ENCODE peak calls at places on chromosomes 16 and 17, in four cellular contexts. O, Z, N and Y are unnamed samples.

GRCh38 chr17:64074704-64075484 is 54.5 kb upstream of the ICAM2 start:
- DNase-seq in N (no peak), Z (no peak), O (no peak), Y (no peak)

GRCh38 chr17:81059026-81059425 is 24.1 kb downstream of the BAIAP2 start:
- DNase-seq in O (no peak), N (no peak), Z (peak), Y (no peak)

GRCh38 chr17:46056800-46057304 is 57.8 kb downstream of the STH start:
- DNase-seq in N (no peak), O (no peak), Z (no peak), Y (no peak)

GRCh38 chr16:79595261-79595660 is 5.3 kb downstream of the MAF start:
- DNase-seq in N (no peak), Z (no peak), O (no peak), Y (no peak)

GRCh38 chr17:6510321-6511023 is 45.9 kb downstream of the PITPNM3 start:
- DNase-seq in Z (no peak), O (no peak), N (no peak), Y (no peak)

GRCh38 chr16:19014456-19014855 is 30.7 kb downstream of the TMC7 start:
- DNase-seq in Z (peak), O (no peak), N (no peak), Y (no peak)

GRCh38 chr17:47317119-47317518 is 6.6 kb upstream of the EFCAB13 start:
- DNase-seq in O (no peak), Z (no peak), N (no peak), Y (no peak)

GRCh38 chr16:74737521-74737920 is 36.9 kb upstream of the MLKL start:
- DNase-seq in Z (no peak), N (no peak), O (no peak), Y (no peak)

GRCh38 chr17:81400154-81400938 is 5.1 kb downstream of the BAHCC1 start:
- DNase-seq in O (no peak), Z (no peak), N (no peak), Y (no peak)

GRCh38 chr16:3759736-3760135 is 42.4 kb upstream of the TRAP1 start:
- DNase-seq in N (no peak), Z (no peak), O (no peak), Y (no peak)

GRCh38 chr17:77437017-77437416 is 296.2 kb downstream of the SEC14L1 start:
- DNase-seq in Z (peak), N (no peak), O (no peak), Y (no peak)

GRCh38 chr17:80737106-80738019 is 192.7 kb downstream of the RPTOR start:
- DNase-seq in O (peak), N (no peak), Z (no peak), Y (peak)

GRCh38 chr17:61005358-61005757 is 327.7 kb downstream of the BCAS3 start:
- DNase-seq in N (no peak), Z (no peak), O (no peak), Y (no peak)

GRCh38 chr17:27807567-27808470 is 7.5 kb upstream of the NOS2 start:
- DNase-seq in N (peak), O (peak), Z (no peak), Y (peak)

GRCh38 chr17:17420561-17421269 is 56.1 kb upstream of the MED9 start:
- DNase-seq in O (no peak), Z (no peak), N (no peak), Y (no peak)

GRCh38 chr17:27403480-27404005 is 52.7 kb upstream of the KSR1 start:
- DNase-seq in O (no peak), N (no peak), Z (no peak), Y (no peak)

GRCh38 chr16:72938426-72939164 is 109.3 kb downstream of the ZFHX3 start:
- DNase-seq in N (no peak), O (no peak), Z (peak), Y (no peak)

GRCh38 chr16:9395958-9396359 is 304.5 kb downstream of the HAPSTR1 start:
- DNase-seq in Z (no peak), N (no peak), O (no peak), Y (no peak)

GRCh38 chr16:4691666-4692412 is 1.5 kb upstream of the NUDT16L1 start:
- DNase-seq in O (no peak), N (no peak), Z (no peak), Y (no peak)

GRCh38 chr17:49061524-49061943 is 64.3 kb downstream of the IGF2BP1 start:
- DNase-seq in O (no peak), N (no peak), Z (no peak), Y (no peak)

GRCh38 chr16:56919099-56919800 is 12.7 kb upstream of the HERPUD1 start:
- DNase-seq in Z (no peak), O (no peak), N (no peak), Y (no peak)

GRCh38 chr17:61247438-61247837 is 152.2 kb upstream of the TBX2 start:
- DNase-seq in O (no peak), Z (no peak), N (no peak), Y (no peak)

GRCh38 chr17:2393184-2393953 is 7.5 kb downstream of the MNT start:
- DNase-seq in N (peak), O (peak), Z (peak), Y (peak)

GRCh38 chr17:44204453-44204882 is 4.8 kb upstream of the ATXN7L3 start:
- DNase-seq in Z (no peak), N (no peak), O (no peak), Y (no peak)

GRCh38 chr16:81366316-81366932 is 51.7 kb downstream of the GAN start:
- DNase-seq in Z (no peak), N (no peak), O (peak), Y (peak)

GRCh38 chr17:82128287-82128686 is 30.3 kb upstream of the FASN start:
- DNase-seq in N (no peak), Z (no peak), O (no peak), Y (no peak)